ENCODE peak calls at places on chromosomes 2 and 18, in five cellular contexts. L is GM12865, K is hepatocyte, B is astrocyte, P is NB4. N is an unnamed sample.

GRCh38 chr2:221377061-221377460 is 195.0 kb downstream of the EPHA4 start:
- DNase-seq in B (no peak), L (no peak), P (no peak), K (no peak), N (no peak)

GRCh38 chr2:241810304-241811208 is 1.6 kb downstream of the NEU4 start:
- DNase-seq in L (no peak), B (no peak), P (no peak), K (no peak), N (no peak)

GRCh38 chr18:74796928-74797576 is 199.4 kb downstream of the ZNF407 start:
- DNase-seq in P (no peak), K (peak), B (peak), L (peak), N (no peak)

GRCh38 chr2:240893363-240893828 is 2.6 kb downstream of the MAB21L4 start:
- DNase-seq in P (no peak), B (peak), K (peak), L (no peak), N (no peak)

GRCh38 chr2:228344531-228344930 is 163.0 kb upstream of the SPHKAP start:
- DNase-seq in B (no peak), P (no peak), K (no peak), L (no peak), N (no peak)

GRCh38 chr2:238466242-238466598 is 39.5 kb downstream of the ASB1 start:
- DNase-seq in K (no peak), B (no peak), P (no peak), L (no peak), N (no peak)

GRCh38 chr2:88180594-88181240 is 10.6 kb downstream of the THNSL2 start:
- DNase-seq in P (peak), L (no peak), K (no peak), B (peak), N (no peak)

GRCh38 chr18:47756364-47757016 is 174.0 kb downstream of the SMAD2 start:
- DNase-seq in B (peak), L (peak), P (peak), K (peak), N (peak)

GRCh38 chr18:62790836-62791772 is 75.8 kb downstream of the PHLPP1 start:
- DNase-seq in P (no peak), L (no peak), K (no peak), B (peak), N (no peak)

GRCh38 chr2:232876071-232876977 is 6.3 kb downstream of the SNORC start:
- DNase-seq in B (no peak), K (peak), L (peak), P (no peak), N (peak)
- TF ChIP-seq CTCF in B (no peak), K (peak), L (peak), P (no peak), N (peak)

GRCh38 chr2:70767699-70768584 is at the start of gene ADD2:
- DNase-seq in L (peak), B (peak), K (peak), P (peak), N (peak)
- TF ChIP-seq CTCF in L (peak), B (peak), K (peak), P (peak), N (peak)

GRCh38 chr2:39023649-39024048 is 97.2 kb downstream of the SOS1 start:
- DNase-seq in K (no peak), P (no peak), B (no peak), L (no peak), N (no peak)

GRCh38 chr2:39017314-39017713 is 103.5 kb downstream of the SOS1 start:
- DNase-seq in B (no peak), K (no peak), P (no peak), L (no peak), N (no peak)

GRCh38 chr2:39022642-39023230 is 98.1 kb downstream of the SOS1 start:
- DNase-seq in L (no peak), K (no peak), B (no peak), P (no peak), N (no peak)

GRCh38 chr2:39018633-39019032 is 102.2 kb downstream of the SOS1 start:
- DNase-seq in B (no peak), P (no peak), K (no peak), L (no peak), N (no peak)

GRCh38 chr2:39020383-39020782 is 100.5 kb downstream of the SOS1 start:
- DNase-seq in L (no peak), K (no peak), P (no peak), B (no peak), N (no peak)
- TF ChIP-seq CTCF in L (no peak), K (no peak), P (no peak), B (no peak), N (no peak)

GRCh38 chr2:231541605-231542509 is 11.6 kb upstream of the NMUR1 start:
- DNase-seq in B (no peak), K (no peak), P (peak), L (peak), N (peak)
- TF ChIP-seq CTCF in B (no peak), K (no peak), P (peak), L (peak), N (peak)

GRCh38 chr2:236531991-236532390 is 37.6 kb upstream of the ACKR3 start:
- DNase-seq in P (no peak), L (no peak), K (no peak), B (no peak), N (no peak)
- TF ChIP-seq CTCF in P (no peak), L (no peak), K (no peak), B (no peak), N (no peak)

GRCh38 chr2:17270894-17271293 is 247.3 kb downstream of the RAD51AP2 start:
- DNase-seq in L (peak), B (no peak), P (peak), K (no peak), N (peak)
- TF ChIP-seq CTCF in L (no peak), B (no peak), P (no peak), K (no peak), N (no peak)

GRCh38 chr2:32357545-32358482 is 991 bp downstream of the BIRC6 start:
- DNase-seq in P (peak), B (peak), K (peak), L (peak), N (peak)

GRCh38 chr2:32360416-32360815 is 3.6 kb downstream of the BIRC6 start:
- DNase-seq in L (peak), K (no peak), P (no peak), B (peak), N (no peak)

GRCh38 chr2:32356735-32357544 is at the start of gene BIRC6:
- DNase-seq in L (peak), P (peak), B (peak), K (peak), N (peak)

DNA sequence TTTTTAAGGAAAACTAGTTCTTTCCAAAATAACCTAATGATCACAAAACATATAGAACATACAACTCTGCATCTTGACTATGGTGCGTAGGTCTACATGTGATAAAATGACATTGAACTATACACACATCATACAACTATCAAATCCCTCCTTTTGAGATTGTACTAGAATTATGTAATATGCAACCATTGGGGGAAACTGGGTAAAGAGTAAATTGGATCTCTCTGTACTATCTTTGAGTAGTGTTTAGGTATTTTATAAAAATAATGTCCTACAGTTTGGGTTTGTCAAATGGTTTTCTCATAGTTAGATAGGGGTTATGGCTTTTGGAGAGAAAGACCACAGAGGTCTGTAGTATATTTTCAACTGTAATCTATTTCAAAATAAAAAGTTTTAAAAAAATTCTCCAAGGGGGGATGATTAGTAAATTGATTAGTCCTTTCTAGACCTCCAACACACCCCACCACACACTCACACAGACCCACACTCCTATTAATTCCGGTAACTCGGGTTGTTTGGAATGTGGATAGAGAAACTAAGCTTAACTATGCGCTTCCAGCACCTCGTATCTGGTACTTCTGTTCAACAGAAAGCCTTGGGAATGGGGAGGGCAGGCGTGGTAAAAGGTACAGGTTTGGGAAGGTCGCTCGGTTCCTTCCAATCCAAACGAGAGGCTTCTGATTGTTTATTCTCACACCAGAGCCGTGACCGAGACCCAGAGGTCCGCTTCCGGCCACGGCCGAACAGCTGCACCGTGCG is 668 bp upstream of the BIRC6 start:
- DNase-seq in K (no peak), P (peak), L (no peak), B (peak), N (no peak)
- TF ChIP-seq CTCF in K (no peak), P (no peak), L (no peak), B (no peak), N (no peak)

N was measured in endothelial cell.